ENCODE peak calls at places on chromosomes 16 and 17, in five cellular contexts. L is heart right ventricle; U is GM12865; S is CD8-positive, alpha-beta T cell; D is keratinocyte. J is an unnamed sample.

GRCh38 chr16:84841787-84842300 is 22.1 kb downstream of the CRISPLD2 start:
- DNase-seq in L (no peak), U (no peak), S (no peak), D (no peak), J (peak)

GRCh38 chr16:89721644-89722391 is 481 bp downstream of the ZNF276 start:
- DNase-seq in L (peak), U (peak), S (peak), D (no peak), J (peak)

GRCh38 chr16:77758046-77758445 is 30.3 kb upstream of the VAT1L start:
- DNase-seq in L (no peak), U (no peak), S (no peak), D (no peak), J (no peak)

GRCh38 chr17:35171834-35172233 is 22.4 kb downstream of the SLC35G3 start:
- DNase-seq in L (no peak), U (no peak), S (no peak), D (no peak), J (peak)

GRCh38 chr16:28531777-28532744 is 6.7 kb downstream of the NUPR1 start:
- DNase-seq in L (peak), U (peak), S (no peak), D (no peak), J (no peak)

GRCh38 chr16:72241930-72242329 is 70.0 kb upstream of the PMFBP1 start:
- DNase-seq in L (no peak), U (peak), S (no peak), D (peak), J (peak)

GRCh38 chr17:82402865-82403264 is 15.3 kb upstream of the HEXD start:
- DNase-seq in L (no peak), U (peak), S (no peak), D (no peak), J (no peak)

GRCh38 chr17:59490259-59490658 is 75.2 kb upstream of the DHX40 start:
- DNase-seq in L (no peak), U (no peak), S (no peak), D (no peak), J (no peak)

GRCh38 chr16:84922351-84923135 is 88.8 kb downstream of the ZDHHC7 start:
- DNase-seq in L (peak), U (no peak), S (no peak), D (no peak), J (no peak)

GRCh38 chr17:77471984-77472836 is 331.4 kb downstream of the SEC14L1 start:
- DNase-seq in L (peak), U (peak), S (no peak), D (no peak), J (peak)
- H3K4me3 ChIP-seq in L (no peak), U (peak), S (peak), D (no peak), J (no peak)

GRCh38 chr16:11211061-11211976 is 44.7 kb downstream of the SOCS1 start:
- DNase-seq in L (no peak), U (no peak), S (no peak), D (no peak), J (no peak)
- TF ChIP-seq CTCF in L (no peak), U (no peak), S (no peak), D (no peak), J (no peak)

DNA sequence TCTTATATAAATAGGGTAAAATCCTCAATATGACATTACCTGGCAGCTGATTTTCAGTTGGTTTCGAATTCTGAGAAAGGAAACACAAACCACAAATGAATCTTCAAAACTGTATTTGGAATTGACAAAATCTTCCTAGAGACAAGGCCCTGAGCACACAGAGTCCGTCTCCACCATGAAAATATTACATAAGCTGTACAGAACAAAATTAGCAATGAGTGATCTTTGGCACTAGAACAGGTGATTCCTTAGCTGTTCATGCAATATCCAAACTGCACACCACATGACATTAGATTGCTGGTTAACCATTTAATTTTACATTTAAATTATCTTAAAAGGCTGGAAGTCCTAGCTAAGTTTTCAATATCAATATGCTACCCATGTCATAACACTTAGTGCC is 31.7 kb downstream of the GJC1 start:
- DNase-seq in L (no peak), U (no peak), S (no peak), D (no peak), J (no peak)
- H3K4me3 ChIP-seq in L (no peak), U (no peak), S (no peak), D (no peak), J (no peak)

GRCh38 chr17:6427284-6427781 is 7.6 kb downstream of the AIPL1 start:
- DNase-seq in L (no peak), U (peak), S (peak), D (no peak), J (no peak)
- TF ChIP-seq CTCF in L (no peak), U (no peak), S (no peak), D (no peak), J (no peak)

DNA sequence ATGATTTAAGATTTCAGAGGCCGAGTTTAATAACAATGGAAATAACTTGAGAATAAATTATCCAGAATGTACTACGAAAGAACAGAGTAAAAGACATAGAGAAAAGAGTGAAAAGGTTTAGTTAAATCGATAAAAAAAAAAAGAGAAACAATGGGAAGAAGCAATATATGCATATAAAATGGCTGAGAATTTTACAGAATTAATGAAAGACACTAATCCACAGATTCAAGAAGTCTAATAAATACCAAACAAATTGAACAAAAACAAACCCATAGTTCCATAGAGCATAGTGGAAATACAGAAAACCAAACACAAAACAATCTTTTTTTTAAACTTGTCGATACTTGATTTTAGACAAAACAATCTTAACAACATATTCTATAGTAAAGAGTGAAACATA is 1.7 kb downstream of the PSME3IP1 start:
- DNase-seq in L (no peak), U (no peak), S (no peak), D (no peak), J (no peak)
- H3K4me3 ChIP-seq in L (no peak), U (peak), S (no peak), D (no peak), J (no peak)

GRCh38 chr17:6423931-6424330 is 11.0 kb downstream of the AIPL1 start:
- DNase-seq in L (no peak), U (no peak), S (no peak), D (no peak), J (no peak)

GRCh38 chr17:6422654-6423241 is 12.2 kb downstream of the AIPL1 start:
- DNase-seq in L (no peak), U (no peak), S (no peak), D (no peak), J (no peak)

GRCh38 chr17:6421700-6422604 is 13.0 kb downstream of the AIPL1 start:
- DNase-seq in L (peak), U (peak), S (peak), D (peak), J (peak)

GRCh38 chr17:6415616-6416015 is 19.3 kb downstream of the AIPL1 start:
- DNase-seq in L (no peak), U (no peak), S (no peak), D (no peak), J (no peak)

DNA sequence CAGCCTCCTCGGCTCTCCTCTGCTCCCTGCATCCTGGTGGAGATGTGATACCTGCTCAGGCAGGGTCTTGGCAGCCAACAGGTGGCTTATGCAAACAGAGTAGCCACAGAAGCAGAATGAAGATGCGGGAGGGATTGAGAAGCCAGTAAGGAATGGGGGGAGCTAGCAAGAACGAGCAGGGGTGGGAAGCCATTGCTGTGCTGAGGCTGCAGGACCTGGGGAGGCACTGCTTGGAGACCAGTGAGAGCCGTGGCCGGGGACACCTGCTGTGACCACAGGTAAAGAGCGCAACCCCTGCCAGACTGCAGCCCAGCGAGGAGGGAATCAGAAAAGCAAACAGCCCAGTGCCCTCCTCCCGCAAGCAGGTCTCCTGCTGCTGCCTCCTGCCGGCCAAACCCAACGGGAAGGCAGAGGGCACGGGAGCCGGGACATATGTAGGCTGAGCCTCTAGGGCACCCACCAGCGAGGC is 14.7 kb downstream of the AIPL1 start:
- DNase-seq in L (no peak), U (peak), S (no peak), D (no peak), J (peak)
- TF ChIP-seq CTCF in L (peak), U (peak), S (no peak), D (peak), J (peak)

DNA sequence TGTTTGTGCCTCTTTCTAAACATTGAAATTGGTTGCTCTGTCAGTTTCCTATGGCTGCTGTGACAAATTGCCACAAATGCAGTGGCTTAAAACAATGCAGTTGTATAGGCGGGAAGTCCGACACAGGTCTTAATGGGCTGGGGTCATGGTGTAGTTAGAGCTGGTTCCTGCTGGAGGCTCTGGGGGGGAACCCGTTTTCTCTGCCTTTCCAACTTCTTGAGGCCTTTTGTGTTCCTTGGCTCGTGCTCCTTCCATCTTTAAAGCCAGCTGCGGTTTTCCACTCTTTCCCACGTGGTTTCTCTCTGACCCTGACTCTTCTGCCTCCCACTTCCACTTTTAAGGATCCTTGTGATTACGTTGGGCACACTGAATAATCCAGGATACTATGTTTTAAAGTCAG is 12.5 kb downstream of the EPN2 start:
- DNase-seq in L (peak), U (no peak), S (no peak), D (no peak), J (no peak)
- H3K4me3 ChIP-seq in L (no peak), U (no peak), S (no peak), D (no peak), J (no peak)

GRCh38 chr16:20369452-20370054 is 17.0 kb upstream of the UMOD start:
- DNase-seq in L (no peak), U (no peak), S (no peak), D (no peak), J (no peak)
- TF ChIP-seq CTCF in L (no peak), U (no peak), S (no peak), D (no peak), J (no peak)

DNA sequence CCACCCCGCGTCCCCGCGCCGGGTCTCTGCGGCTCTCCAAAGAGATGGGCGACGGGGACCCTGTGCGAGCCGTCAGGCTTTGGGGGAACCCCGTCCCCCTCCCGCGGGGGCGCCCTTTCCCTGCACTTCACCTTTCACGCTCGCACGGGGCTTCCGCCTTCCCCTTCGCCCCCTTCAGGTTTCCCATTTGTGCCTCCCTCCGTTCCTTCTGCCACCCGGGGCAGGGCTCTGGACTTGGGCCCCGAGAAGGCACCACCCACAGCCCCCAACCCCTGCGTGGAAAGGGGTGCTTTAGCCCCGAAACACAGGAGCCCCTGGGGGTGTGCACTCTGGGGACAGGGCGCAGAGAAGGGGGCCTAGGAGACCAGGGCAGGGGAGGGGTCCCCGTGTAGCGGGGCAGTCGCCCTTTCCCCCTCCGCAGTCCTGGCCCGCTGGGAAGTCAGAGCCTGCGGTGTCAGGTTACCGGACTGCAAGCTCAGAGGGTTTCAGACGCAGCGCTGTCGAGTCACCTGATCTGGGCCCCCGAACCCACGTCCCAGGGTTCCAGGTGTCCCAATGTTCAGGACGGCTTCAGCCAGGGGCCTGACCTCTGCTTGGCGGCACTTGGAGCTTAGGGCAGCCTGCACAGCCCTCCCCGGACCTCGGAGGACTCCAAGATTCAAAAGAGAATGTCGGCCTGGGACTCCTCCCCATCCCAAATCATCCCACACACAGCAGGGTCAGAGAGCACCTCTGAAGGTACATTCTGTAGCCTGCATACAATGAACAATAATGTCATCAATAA is 6.7 kb upstream of the CCDC92B start:
- DNase-seq in L (no peak), U (no peak), S (no peak), D (no peak), J (peak)
- H3K4me3 ChIP-seq in L (no peak), U (no peak), S (no peak), D (peak), J (no peak)